ENCODE peak calls at places on chromosomes 6 and 20, in six cellular contexts. D, Z, I, S, F and V are unnamed samples.

GRCh38 chr6:159267165-159267564 is 98.0 kb downstream of the FNDC1 start:
- DNase-seq in D (no peak), Z (no peak), I (peak), S (no peak), F (no peak), V (no peak)

GRCh38 chr6:29403801-29404200 is 8.4 kb downstream of the OR12D2 start:
- DNase-seq in D (no peak), Z (no peak), I (no peak), S (no peak), F (no peak), V (no peak)

GRCh38 chr20:4082406-4083102 is 67.2 kb upstream of the RNF24 start:
- DNase-seq in D (no peak), Z (no peak), I (peak), S (no peak), F (no peak), V (no peak)

GRCh38 chr20:50517817-50518154 is 7.6 kb downstream of the PTPN1 start:
- DNase-seq in D (no peak), Z (no peak), I (no peak), S (no peak), F (no peak), V (no peak)

GRCh38 chr6:153767127-153767526 is 271.9 kb upstream of the OPRM1 start:
- DNase-seq in D (no peak), Z (no peak), I (no peak), S (no peak), F (no peak), V (no peak)

GRCh38 chr20:10619427-10619826 is 54.4 kb downstream of the JAG1 start:
- DNase-seq in D (no peak), Z (no peak), I (peak), S (no peak), F (no peak), V (peak)

GRCh38 chr6:10412165-10412947 is 2.5 kb downstream of the TFAP2A start:
- DNase-seq in D (no peak), Z (peak), I (peak), S (no peak), F (peak), V (no peak)

GRCh38 chr6:165906-166305 is 126.4 kb upstream of the DUSP22 start:
- DNase-seq in D (no peak), Z (no peak), I (no peak), S (no peak), F (no peak), V (no peak)

GRCh38 chr6:84762220-84762940 is 2.0 kb downstream of the TBX18 start:
- DNase-seq in D (peak), Z (peak), I (peak), S (peak), F (no peak), V (no peak)

GRCh38 chr6:165181951-165182414 is 127.4 kb downstream of the C6orf118 start:
- DNase-seq in D (no peak), Z (no peak), I (peak), S (no peak), F (peak), V (no peak)

GRCh38 chr20:60097285-60097684 is 139.1 kb downstream of the CDH26 start:
- DNase-seq in D (no peak), Z (no peak), I (no peak), S (no peak), F (peak), V (no peak)

GRCh38 chr20:10909803-10910202 is 236.0 kb upstream of the JAG1 start:
- DNase-seq in D (no peak), Z (no peak), I (no peak), S (no peak), F (no peak), V (no peak)

GRCh38 chr20:57600324-57601210 is 19.7 kb downstream of the ZBP1 start:
- DNase-seq in D (no peak), Z (no peak), I (peak), S (no peak), F (no peak), V (no peak)

GRCh38 chr6:7148100-7148822 is 40.5 kb downstream of the RREB1 start:
- DNase-seq in D (no peak), Z (no peak), I (peak), S (no peak), F (no peak), V (no peak)

GRCh38 chr6:69007781-69008180 is 372.7 kb downstream of the ADGRB3 start:
- DNase-seq in D (no peak), Z (no peak), I (no peak), S (no peak), F (no peak), V (no peak)

GRCh38 chr6:308307-308706 is 16.0 kb downstream of the DUSP22 start:
- DNase-seq in D (no peak), Z (no peak), I (no peak), S (peak), F (no peak), V (no peak)

GRCh38 chr6:168119539-168119938 is 40.5 kb upstream of the FRMD1 start:
- DNase-seq in D (no peak), Z (no peak), I (no peak), S (no peak), F (no peak), V (no peak)

GRCh38 chr6:168201799-168202198 is 117.8 kb downstream of the DACT2 start:
- DNase-seq in D (no peak), Z (no peak), I (no peak), S (no peak), F (no peak), V (no peak)

GRCh38 chr6:104653786-104654185 is 205.9 kb downstream of the HACE1 start:
- DNase-seq in D (no peak), Z (no peak), I (no peak), S (no peak), F (no peak), V (no peak)

GRCh38 chr6:97203343-97203742 is 79.7 kb downstream of the MMS22L start:
- DNase-seq in D (peak), Z (no peak), I (no peak), S (no peak), F (no peak), V (no peak)

GRCh38 chr6:157374889-157375443 is 6.0 kb upstream of the ZDHHC14 start:
- DNase-seq in D (no peak), Z (no peak), I (no peak), S (no peak), F (no peak), V (no peak)

GRCh38 chr6:52089758-52090348 is 2.4 kb upstream of the PKHD1 start:
- DNase-seq in D (no peak), Z (no peak), I (peak), S (no peak), F (peak), V (no peak)

GRCh38 chr6:128487055-128487454 is 33.3 kb downstream of the PTPRK start:
- DNase-seq in D (no peak), Z (no peak), I (peak), S (no peak), F (no peak), V (no peak)

GRCh38 chr6:47424436-47424836 is 53.2 kb upstream of the CD2AP start:
- DNase-seq in D (no peak), Z (no peak), I (no peak), S (no peak), F (no peak), V (no peak)

GRCh38 chr6:32816746-32817204 is at the start of gene HLA-DOB:
- DNase-seq in D (no peak), Z (no peak), I (peak), S (no peak), F (no peak), V (no peak)

GRCh38 chr20:56995635-56996075 is 270.8 kb downstream of the BMP7 start:
- DNase-seq in D (peak), Z (peak), I (peak), S (no peak), F (peak), V (no peak)

GRCh38 chr20:37837934-37838333 is 65.0 kb upstream of the VSTM2L start:
- DNase-seq in D (peak), Z (no peak), I (no peak), S (no peak), F (peak), V (peak)

GRCh38 chr6:53066059-53066406 is 829 bp downstream of the FBXO9 start:
- DNase-seq in D (peak), Z (peak), I (peak), S (peak), F (no peak), V (no peak)

GRCh38 chr6:110140650-110141049 is 38.8 kb downstream of the WASF1 start:
- DNase-seq in D (no peak), Z (peak), I (peak), S (no peak), F (no peak), V (no peak)

GRCh38 chr6:107656381-107656780 is 166.5 kb downstream of the SOBP start:
- DNase-seq in D (no peak), Z (no peak), I (no peak), S (no peak), F (no peak), V (no peak)

GRCh38 chr6:13916230-13916944 is 8.4 kb upstream of the RNF182 start:
- DNase-seq in D (peak), Z (no peak), I (peak), S (no peak), F (no peak), V (no peak)

GRCh38 chr20:48904566-48905321 is 16.8 kb upstream of the ARFGEF2 start:
- DNase-seq in D (peak), Z (peak), I (peak), S (peak), F (peak), V (peak)

GRCh38 chr6:47111685-47112084 is 69.6 kb upstream of the ADGRF1 start:
- DNase-seq in D (no peak), Z (no peak), I (no peak), S (no peak), F (no peak), V (no peak)

GRCh38 chr6:116405663-116406329 is 35.0 kb downstream of the DSE start:
- DNase-seq in D (no peak), Z (no peak), I (peak), S (no peak), F (no peak), V (no peak)

GRCh38 chr6:35514587-35514986 is 1.9 kb upstream of the TULP1 start:
- DNase-seq in D (no peak), Z (no peak), I (no peak), S (no peak), F (no peak), V (no peak)
- H3K4me3 ChIP-seq in D (no peak), Z (no peak), I (no peak), S (no peak), F (no peak), V (no peak)

GRCh38 chr20:5675103-5676091 is 74.8 kb upstream of the SHLD1 start:
- DNase-seq in D (no peak), Z (no peak), I (no peak), S (no peak), F (no peak), V (no peak)
- H3K27ac ChIP-seq in D (no peak), Z (peak), I (no peak), S (no peak), F (peak), V (no peak)

GRCh38 chr20:47413189-47413588 is 56.7 kb upstream of the ZMYND8 start:
- DNase-seq in D (no peak), Z (no peak), I (no peak), S (no peak), F (no peak), V (no peak)
- H3K4me3 ChIP-seq in D (no peak), Z (no peak), I (no peak), S (no peak), F (no peak), V (no peak)

GRCh38 chr6:99426454-99426762 is 1.3 kb upstream of the PNISR start:
- DNase-seq in D (no peak), Z (no peak), I (no peak), S (no peak), F (no peak), V (no peak)
- H3K27ac ChIP-seq in D (peak), Z (peak), I (peak), S (peak), F (peak), V (peak)

GRCh38 chr6:5126214-5126613 is 41.1 kb downstream of the PPP1R3G start:
- DNase-seq in D (no peak), Z (no peak), I (no peak), S (no peak), F (no peak), V (no peak)
- H3K4me3 ChIP-seq in D (no peak), Z (no peak), I (no peak), S (no peak), F (no peak), V (no peak)

DNA sequence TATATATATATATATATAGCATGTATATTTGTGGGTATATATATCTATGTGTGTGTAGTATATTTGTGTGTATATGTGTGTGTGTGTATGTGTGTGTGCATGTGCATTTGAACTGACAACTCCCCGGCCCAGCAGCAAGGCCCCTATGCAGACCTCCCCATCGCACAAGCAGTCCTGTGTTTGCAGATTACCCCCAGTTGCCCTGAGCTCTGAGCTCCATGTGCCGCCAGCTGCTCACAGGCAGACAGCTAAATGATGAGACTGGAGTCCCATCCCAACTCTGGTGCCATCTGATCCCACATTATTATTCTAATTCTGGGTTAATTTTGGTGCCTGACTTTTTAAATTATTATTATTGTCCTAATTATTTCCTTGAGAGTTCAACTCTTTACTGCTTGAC is 90.8 kb upstream of the SYNDIG1 start:
- DNase-seq in D (peak), Z (no peak), I (no peak), S (no peak), F (no peak), V (no peak)
- H3K27ac ChIP-seq in D (peak), Z (peak), I (no peak), S (no peak), F (no peak), V (no peak)

DNA sequence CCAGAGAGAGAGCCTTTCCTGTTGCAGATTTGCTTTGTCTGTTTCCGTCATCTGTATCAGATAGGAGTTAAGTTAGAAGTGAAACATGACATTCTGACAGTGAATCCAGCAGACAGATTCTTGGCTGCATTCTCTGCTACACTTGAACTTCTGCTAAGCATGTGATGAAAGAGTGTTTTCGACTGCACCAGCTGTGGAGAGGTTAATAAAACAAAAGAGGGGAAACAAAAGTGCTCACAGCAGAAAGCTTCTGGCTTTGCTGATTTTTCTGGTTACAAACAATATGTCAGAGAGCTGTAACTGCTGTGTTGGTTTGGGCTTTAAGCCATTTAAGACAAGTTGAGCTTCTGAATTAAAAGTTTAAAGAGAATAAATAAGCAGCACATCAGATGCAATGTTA is 104.7 kb downstream of the RPS12 start:
- DNase-seq in D (no peak), Z (no peak), I (no peak), S (no peak), F (no peak), V (no peak)
- H3K4me3 ChIP-seq in D (no peak), Z (no peak), I (peak), S (no peak), F (no peak), V (no peak)